ENCODE peak calls at places on chromosomes 1 and 21, in nine cellular contexts. One of them, this sample, is unnamed.

GRCh38 chr1:71030021-71030420 is 17.6 kb downstream of the PTGER3 start:
- DNase-seq in astrocyte of the spinal cord: no peak
- DNase-seq in tibial artery: no peak
- DNase-seq in B cell: no peak
- DNase-seq in cardiac muscle cell: no peak
- DNase-seq in adrenal gland: no peak
- DNase-seq in HFF-Myc: no peak
- DNase-seq in left lung: no peak
- DNase-seq in GM10248: no peak
- DNase-seq in this sample: no peak

GRCh38 chr1:151196292-151196800 is 2.0 kb upstream of the PIP5K1A start:
- DNase-seq in GM10248: peak
- DNase-seq in cardiac muscle cell: peak
- DNase-seq in B cell: no peak
- DNase-seq in HFF-Myc: peak
- DNase-seq in left lung: no peak
- DNase-seq in astrocyte of the spinal cord: peak
- DNase-seq in adrenal gland: peak
- DNase-seq in tibial artery: peak
- DNase-seq in this sample: peak

GRCh38 chr1:156684227-156684782 is 7.1 kb upstream of the NES start:
- DNase-seq in tibial artery: no peak
- DNase-seq in astrocyte of the spinal cord: peak
- DNase-seq in left lung: no peak
- DNase-seq in GM10248: no peak
- DNase-seq in HFF-Myc: no peak
- DNase-seq in adrenal gland: no peak
- DNase-seq in B cell: no peak
- DNase-seq in cardiac muscle cell: peak
- DNase-seq in this sample: no peak

GRCh38 chr21:37484535-37485474 is 118.2 kb downstream of the DYRK1A start:
- DNase-seq in cardiac muscle cell: no peak
- DNase-seq in GM10248: no peak
- DNase-seq in astrocyte of the spinal cord: no peak
- DNase-seq in HFF-Myc: no peak
- DNase-seq in left lung: no peak
- DNase-seq in adrenal gland: no peak
- DNase-seq in tibial artery: no peak
- DNase-seq in B cell: no peak
- DNase-seq in this sample: no peak

GRCh38 chr1:112589766-112590165 is 29.2 kb downstream of the ST7L start:
- DNase-seq in left lung: no peak
- DNase-seq in astrocyte of the spinal cord: no peak
- DNase-seq in tibial artery: no peak
- DNase-seq in B cell: no peak
- DNase-seq in GM10248: no peak
- DNase-seq in HFF-Myc: no peak
- DNase-seq in adrenal gland: no peak
- DNase-seq in cardiac muscle cell: no peak
- DNase-seq in this sample: no peak

GRCh38 chr1:154730986-154731489 is 123.1 kb upstream of the ADAR start:
- DNase-seq in cardiac muscle cell: peak
- DNase-seq in adrenal gland: no peak
- DNase-seq in B cell: no peak
- DNase-seq in astrocyte of the spinal cord: peak
- DNase-seq in HFF-Myc: no peak
- DNase-seq in GM10248: no peak
- DNase-seq in left lung: no peak
- DNase-seq in tibial artery: no peak
- DNase-seq in this sample: no peak

GRCh38 chr1:16615253-16616252 is 2.2 kb upstream of the NBPF1 start:
- DNase-seq in tibial artery: no peak
- DNase-seq in adrenal gland: peak
- DNase-seq in cardiac muscle cell: no peak
- DNase-seq in left lung: peak
- DNase-seq in HFF-Myc: no peak
- DNase-seq in astrocyte of the spinal cord: no peak
- DNase-seq in GM10248: no peak
- DNase-seq in B cell: peak
- DNase-seq in this sample: peak

GRCh38 chr1:162855461-162856150 is 5.4 kb downstream of the CCDC190 start:
- DNase-seq in left lung: no peak
- DNase-seq in HFF-Myc: no peak
- DNase-seq in astrocyte of the spinal cord: peak
- DNase-seq in tibial artery: no peak
- DNase-seq in GM10248: no peak
- DNase-seq in adrenal gland: no peak
- DNase-seq in cardiac muscle cell: no peak
- DNase-seq in B cell: no peak
- DNase-seq in this sample: no peak

GRCh38 chr1:201143726-201144635 is 10.3 kb downstream of the TMEM9 start:
- DNase-seq in cardiac muscle cell: no peak
- DNase-seq in GM10248: no peak
- DNase-seq in adrenal gland: no peak
- DNase-seq in tibial artery: no peak
- DNase-seq in B cell: no peak
- DNase-seq in astrocyte of the spinal cord: no peak
- DNase-seq in left lung: no peak
- DNase-seq in HFF-Myc: no peak
- DNase-seq in this sample: no peak

GRCh38 chr1:79304131-79304530 is 297.6 kb upstream of the ADGRL4 start:
- DNase-seq in GM10248: no peak
- DNase-seq in astrocyte of the spinal cord: no peak
- DNase-seq in B cell: no peak
- DNase-seq in left lung: no peak
- DNase-seq in cardiac muscle cell: peak
- DNase-seq in tibial artery: no peak
- DNase-seq in HFF-Myc: no peak
- DNase-seq in adrenal gland: no peak
- DNase-seq in this sample: no peak

GRCh38 chr1:100866041-100866900 is 28.4 kb downstream of the EXTL2 start:
- DNase-seq in HFF-Myc: no peak
- DNase-seq in left lung: no peak
- DNase-seq in astrocyte of the spinal cord: peak
- DNase-seq in adrenal gland: no peak
- DNase-seq in cardiac muscle cell: peak
- DNase-seq in GM10248: peak
- DNase-seq in tibial artery: no peak
- DNase-seq in B cell: peak
- DNase-seq in this sample: no peak

GRCh38 chr1:227450489-227450888 is 112.9 kb upstream of the ZNF678 start:
- DNase-seq in tibial artery: no peak
- DNase-seq in left lung: no peak
- DNase-seq in HFF-Myc: no peak
- DNase-seq in adrenal gland: no peak
- DNase-seq in B cell: no peak
- DNase-seq in astrocyte of the spinal cord: no peak
- DNase-seq in cardiac muscle cell: no peak
- DNase-seq in GM10248: no peak
- DNase-seq in this sample: no peak

GRCh38 chr1:114735479-114735878 is 18.9 kb upstream of the NRAS start:
- DNase-seq in left lung: no peak
- DNase-seq in GM10248: no peak
- DNase-seq in HFF-Myc: no peak
- DNase-seq in tibial artery: no peak
- DNase-seq in astrocyte of the spinal cord: no peak
- DNase-seq in B cell: no peak
- DNase-seq in cardiac muscle cell: no peak
- DNase-seq in adrenal gland: no peak
- DNase-seq in this sample: no peak

GRCh38 chr1:67957026-67957425 is 93.4 kb downstream of the DIRAS3 start:
- DNase-seq in astrocyte of the spinal cord: no peak
- DNase-seq in GM10248: no peak
- DNase-seq in tibial artery: no peak
- DNase-seq in adrenal gland: no peak
- DNase-seq in cardiac muscle cell: peak
- DNase-seq in B cell: no peak
- DNase-seq in left lung: no peak
- DNase-seq in HFF-Myc: no peak
- DNase-seq in this sample: no peak

GRCh38 chr1:109787211-109787844 is 23.6 kb upstream of the EPS8L3 start:
- DNase-seq in GM10248: no peak
- DNase-seq in B cell: no peak
- DNase-seq in adrenal gland: no peak
- DNase-seq in cardiac muscle cell: no peak
- DNase-seq in astrocyte of the spinal cord: no peak
- DNase-seq in HFF-Myc: no peak
- DNase-seq in left lung: no peak
- DNase-seq in tibial artery: peak
- DNase-seq in this sample: peak

GRCh38 chr1:216310776-216311175 is 112.5 kb downstream of the USH2A start:
- DNase-seq in tibial artery: no peak
- DNase-seq in astrocyte of the spinal cord: peak
- DNase-seq in cardiac muscle cell: peak
- DNase-seq in adrenal gland: peak
- DNase-seq in HFF-Myc: peak
- DNase-seq in GM10248: peak
- DNase-seq in B cell: no peak
- DNase-seq in left lung: no peak
- DNase-seq in this sample: no peak
- TF ChIP-seq CTCF in tibial artery: no peak
- TF ChIP-seq CTCF in astrocyte of the spinal cord: peak
- TF ChIP-seq CTCF in cardiac muscle cell: peak
- TF ChIP-seq CTCF in adrenal gland: peak
- TF ChIP-seq CTCF in HFF-Myc: peak
- TF ChIP-seq CTCF in GM10248: peak
- TF ChIP-seq CTCF in B cell: peak
- TF ChIP-seq CTCF in left lung: no peak
- TF ChIP-seq CTCF in this sample: no peak

DNA sequence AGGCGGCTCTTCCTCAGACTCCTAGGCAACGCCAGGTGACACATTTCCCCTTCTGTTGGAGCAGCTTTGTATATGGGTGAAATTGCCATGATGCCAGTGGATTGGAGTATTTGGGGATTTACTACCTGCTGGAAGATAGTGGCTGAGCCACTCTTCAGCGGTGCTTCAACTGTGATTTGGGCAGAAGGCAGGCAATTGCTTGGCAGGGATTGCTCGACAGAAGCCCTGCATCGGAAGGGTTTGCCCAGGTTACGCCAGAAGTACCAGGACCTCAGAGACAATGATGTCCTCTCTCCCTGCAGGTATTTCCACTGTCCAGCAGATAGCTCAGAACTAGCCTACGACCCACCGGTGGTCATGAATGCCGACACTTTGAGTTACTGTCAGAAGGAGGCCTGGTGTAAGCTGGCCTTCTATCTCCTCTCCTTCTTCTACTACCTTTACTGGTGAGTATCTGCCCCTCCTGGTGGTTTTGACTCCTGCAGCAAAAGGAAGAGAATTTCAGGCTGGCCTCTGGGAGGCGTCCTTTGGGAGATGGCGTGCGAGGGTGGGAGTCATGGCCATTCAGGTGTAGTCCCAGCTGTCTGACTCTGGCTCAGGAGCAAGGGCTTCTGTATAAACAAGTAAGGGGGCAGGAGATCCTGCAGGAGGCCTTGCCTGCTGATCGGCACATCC is 118.3 kb downstream of the CNIH3 start:
- DNase-seq in astrocyte of the spinal cord: no peak
- DNase-seq in tibial artery: no peak
- DNase-seq in left lung: no peak
- DNase-seq in GM10248: no peak
- DNase-seq in adrenal gland: no peak
- DNase-seq in B cell: no peak
- DNase-seq in cardiac muscle cell: no peak
- DNase-seq in HFF-Myc: no peak
- DNase-seq in this sample: no peak
- TF ChIP-seq CTCF in astrocyte of the spinal cord: peak
- TF ChIP-seq CTCF in tibial artery: no peak
- TF ChIP-seq CTCF in left lung: no peak
- TF ChIP-seq CTCF in GM10248: peak
- TF ChIP-seq CTCF in adrenal gland: no peak
- TF ChIP-seq CTCF in B cell: no peak
- TF ChIP-seq CTCF in cardiac muscle cell: no peak
- TF ChIP-seq CTCF in HFF-Myc: no peak
- TF ChIP-seq CTCF in this sample: no peak

GRCh38 chr1:61921435-61921834 is 179.2 kb downstream of the PATJ start:
- DNase-seq in astrocyte of the spinal cord: peak
- DNase-seq in tibial artery: no peak
- DNase-seq in adrenal gland: no peak
- DNase-seq in HFF-Myc: no peak
- DNase-seq in GM10248: no peak
- DNase-seq in B cell: no peak
- DNase-seq in left lung: no peak
- DNase-seq in cardiac muscle cell: no peak
- DNase-seq in this sample: no peak
- TF ChIP-seq CTCF in astrocyte of the spinal cord: peak
- TF ChIP-seq CTCF in tibial artery: no peak
- TF ChIP-seq CTCF in adrenal gland: no peak
- TF ChIP-seq CTCF in HFF-Myc: peak
- TF ChIP-seq CTCF in GM10248: no peak
- TF ChIP-seq CTCF in B cell: no peak
- TF ChIP-seq CTCF in left lung: no peak
- TF ChIP-seq CTCF in cardiac muscle cell: no peak
- TF ChIP-seq CTCF in this sample: no peak

GRCh38 chr1:246564839-246565750 is 966 bp downstream of the TFB2M start:
- DNase-seq in HFF-Myc: no peak
- DNase-seq in left lung: no peak
- DNase-seq in tibial artery: no peak
- DNase-seq in cardiac muscle cell: no peak
- DNase-seq in B cell: no peak
- DNase-seq in GM10248: no peak
- DNase-seq in astrocyte of the spinal cord: no peak
- DNase-seq in adrenal gland: no peak
- DNase-seq in this sample: no peak

GRCh38 chr1:246567258-246568235 is 1.3 kb downstream of the CNST start:
- DNase-seq in cardiac muscle cell: peak
- DNase-seq in adrenal gland: no peak
- DNase-seq in tibial artery: no peak
- DNase-seq in HFF-Myc: no peak
- DNase-seq in left lung: no peak
- DNase-seq in B cell: no peak
- DNase-seq in astrocyte of the spinal cord: peak
- DNase-seq in GM10248: no peak
- DNase-seq in this sample: no peak

GRCh38 chr1:246565751-246566127 is 322 bp downstream of the TFB2M start:
- DNase-seq in astrocyte of the spinal cord: no peak
- DNase-seq in tibial artery: no peak
- DNase-seq in cardiac muscle cell: peak
- DNase-seq in GM10248: no peak
- DNase-seq in HFF-Myc: no peak
- DNase-seq in B cell: no peak
- DNase-seq in adrenal gland: no peak
- DNase-seq in left lung: no peak
- DNase-seq in this sample: no peak

GRCh38 chr1:246566128-246566807 is at the start of the genes CNST and TFB2M:
- DNase-seq in tibial artery: peak
- DNase-seq in left lung: peak
- DNase-seq in HFF-Myc: peak
- DNase-seq in astrocyte of the spinal cord: peak
- DNase-seq in cardiac muscle cell: peak
- DNase-seq in GM10248: peak
- DNase-seq in B cell: peak
- DNase-seq in adrenal gland: peak
- DNase-seq in this sample: peak

GRCh38 chr1:246566808-246567154 is 525 bp downstream of the CNST start:
- DNase-seq in GM10248: peak
- DNase-seq in tibial artery: peak
- DNase-seq in left lung: no peak
- DNase-seq in HFF-Myc: no peak
- DNase-seq in astrocyte of the spinal cord: no peak
- DNase-seq in B cell: peak
- DNase-seq in cardiac muscle cell: no peak
- DNase-seq in adrenal gland: no peak
- DNase-seq in this sample: peak
- TF ChIP-seq CTCF in GM10248: no peak
- TF ChIP-seq CTCF in tibial artery: no peak
- TF ChIP-seq CTCF in left lung: no peak
- TF ChIP-seq CTCF in HFF-Myc: no peak
- TF ChIP-seq CTCF in astrocyte of the spinal cord: no peak
- TF ChIP-seq CTCF in B cell: no peak
- TF ChIP-seq CTCF in cardiac muscle cell: no peak
- TF ChIP-seq CTCF in adrenal gland: no peak
- TF ChIP-seq CTCF in this sample: no peak